ENCODE peak calls at places on chromosomes 12 and 14, in nine cellular contexts. H, G, Y, D, Q, V, W, I and L are unnamed samples. For H3K9me3, the result is how much of the 10 kb centered on the place peaks cover.

GRCh38 chr12:106248849-106249371 is 1.1 kb upstream of the CKAP4 start:
- DNase-seq in H (no peak), G (no peak), Y (peak), D (no peak), Q (no peak), V (peak), W (no peak), I (no peak), L (no peak)

GRCh38 chr14:105026789-105027563 is 6.1 kb upstream of the CDCA4 start:
- DNase-seq in H (no peak), G (no peak), Y (no peak), D (no peak), Q (no peak), V (peak), W (no peak), I (no peak), L (no peak)

GRCh38 chr12:68805592-68806120 is 2.3 kb upstream of the MDM2 start:
- DNase-seq in H (no peak), G (no peak), Y (no peak), D (no peak), Q (no peak), V (peak), W (no peak), I (no peak), L (no peak)

GRCh38 chr12:94460594-94460959 is 910 bp upstream of the CEP83 start:
- DNase-seq in H (no peak), G (no peak), Y (no peak), D (no peak), Q (no peak), V (peak), W (no peak), I (no peak), L (no peak)

GRCh38 chr14:39956372-39956771 is 524.1 kb upstream of the FBXO33 start:
- DNase-seq in H (no peak), G (no peak), Y (no peak), D (no peak), Q (no peak), V (peak), W (no peak), I (no peak), L (no peak)

GRCh38 chr12:75759842-75760260 is 248.4 kb upstream of the KRR1 start:
- DNase-seq in H (no peak), G (no peak), Y (no peak), D (no peak), Q (no peak), V (peak), W (no peak), I (no peak), L (no peak)

GRCh38 chr12:31662176-31662849 is 2.8 kb downstream of the ETFBKMT start:
- DNase-seq in H (no peak), G (no peak), Y (no peak), D (no peak), Q (no peak), V (no peak), W (no peak), I (no peak), L (no peak)

GRCh38 chr12:46082473-46082872 is 92.1 kb upstream of the SCAF11 start:
- DNase-seq in H (no peak), G (no peak), Y (no peak), D (no peak), Q (no peak), V (no peak), W (no peak), I (no peak), L (no peak)

GRCh38 chr14:76812093-76812421 is 625 bp downstream of the ANGEL1 start:
- DNase-seq in H (no peak), G (no peak), Y (no peak), D (no peak), Q (no peak), V (peak), W (no peak), I (no peak), L (no peak)

GRCh38 chr14:101442451-101442850 is 118.8 kb upstream of the DIO3 start:
- DNase-seq in H (no peak), G (no peak), Y (no peak), D (no peak), Q (no peak), V (no peak), W (no peak), I (no peak), L (no peak)

GRCh38 chr12:23767834-23768233 is 181.6 kb downstream of the SOX5 start:
- DNase-seq in H (no peak), G (no peak), Y (no peak), D (no peak), Q (no peak), V (no peak), W (no peak), I (no peak), L (no peak)

GRCh38 chr12:8156416-8156815 is 399 bp upstream of the ZNF705A start:
- DNase-seq in H (no peak), G (no peak), Y (no peak), D (no peak), Q (no peak), V (peak), W (no peak), I (no peak), L (no peak)

GRCh38 chr12:15797818-15798217 is 8.6 kb upstream of the EPS8 start:
- DNase-seq in H (no peak), G (no peak), Y (no peak), D (no peak), Q (no peak), V (peak), W (no peak), I (no peak), L (no peak)

GRCh38 chr12:53543539-53543938 is 36.3 kb upstream of the NPFF start:
- DNase-seq in H (no peak), G (peak), Y (peak), D (peak), Q (peak), V (peak), W (peak), I (peak), L (no peak)

GRCh38 chr14:53355581-53356112 is 202.5 kb upstream of the DDHD1 start:
- DNase-seq in H (peak), G (no peak), Y (no peak), D (no peak), Q (no peak), V (peak), W (no peak), I (no peak), L (no peak)

GRCh38 chr14:91303924-91304229 is 59.4 kb upstream of the GPR68 start:
- DNase-seq in H (no peak), G (no peak), Y (no peak), D (no peak), Q (no peak), V (no peak), W (no peak), I (no peak), L (no peak)

GRCh38 chr12:107490000-107490399 is 195.6 kb upstream of the PWP1 start:
- DNase-seq in H (no peak), G (no peak), Y (no peak), D (no peak), Q (no peak), V (no peak), W (no peak), I (no peak), L (no peak)

GRCh38 chr14:100159865-100160533 is 554 bp upstream of the DEGS2 start:
- DNase-seq in H (no peak), G (no peak), Y (no peak), D (no peak), Q (no peak), V (peak), W (no peak), I (no peak), L (no peak)

GRCh38 chr14:100156776-100157175 is 2.7 kb downstream of the DEGS2 start:
- DNase-seq in H (no peak), G (no peak), Y (no peak), D (no peak), Q (no peak), V (no peak), W (no peak), I (no peak), L (no peak)

GRCh38 chr14:23411563-23412525 is 3.8 kb upstream of the MYH6 start:
- DNase-seq in H (no peak), G (no peak), Y (no peak), D (no peak), Q (no peak), V (no peak), W (no peak), I (no peak), L (no peak)

DNA sequence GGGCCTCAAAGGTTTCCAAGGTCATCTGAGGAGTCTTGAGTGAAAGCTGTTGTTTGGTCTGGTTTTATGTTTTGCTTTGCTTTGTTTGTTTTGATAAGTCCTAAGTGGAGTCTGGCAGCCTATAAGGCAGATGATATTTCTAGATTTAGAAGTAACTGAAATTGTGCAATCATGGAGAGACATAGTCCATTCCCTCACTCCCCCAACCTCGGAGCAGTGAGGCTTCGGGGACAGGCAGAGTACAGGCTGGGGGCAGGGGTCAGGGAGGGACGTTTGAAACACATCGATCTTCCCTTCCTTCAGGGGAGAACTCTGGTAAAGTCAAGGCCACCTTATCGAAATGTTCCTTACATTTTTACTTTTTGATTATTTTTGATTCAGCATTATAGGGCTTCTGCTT is 42.3 kb downstream of the TTC9 start:
- DNase-seq in H (no peak), G (no peak), Y (no peak), D (no peak), Q (no peak), V (no peak), W (no peak), I (no peak), L (no peak)
- H3K9me3 ChIP-seq in H (under half), G (under half), Y (under half), D (under half), Q (under half), V (under half), W (under half), I (under half), L (under half)

GRCh38 chr14:21768116-21768874 is 94.7 kb upstream of the OR4E1 start:
- DNase-seq in H (no peak), G (no peak), Y (no peak), D (no peak), Q (no peak), V (peak), W (no peak), I (no peak), L (no peak)
- TF ChIP-seq CTCF in H (peak), G (peak), Y (peak), D (no peak), Q (no peak), V (peak), W (no peak), I (no peak), L (no peak)

DNA sequence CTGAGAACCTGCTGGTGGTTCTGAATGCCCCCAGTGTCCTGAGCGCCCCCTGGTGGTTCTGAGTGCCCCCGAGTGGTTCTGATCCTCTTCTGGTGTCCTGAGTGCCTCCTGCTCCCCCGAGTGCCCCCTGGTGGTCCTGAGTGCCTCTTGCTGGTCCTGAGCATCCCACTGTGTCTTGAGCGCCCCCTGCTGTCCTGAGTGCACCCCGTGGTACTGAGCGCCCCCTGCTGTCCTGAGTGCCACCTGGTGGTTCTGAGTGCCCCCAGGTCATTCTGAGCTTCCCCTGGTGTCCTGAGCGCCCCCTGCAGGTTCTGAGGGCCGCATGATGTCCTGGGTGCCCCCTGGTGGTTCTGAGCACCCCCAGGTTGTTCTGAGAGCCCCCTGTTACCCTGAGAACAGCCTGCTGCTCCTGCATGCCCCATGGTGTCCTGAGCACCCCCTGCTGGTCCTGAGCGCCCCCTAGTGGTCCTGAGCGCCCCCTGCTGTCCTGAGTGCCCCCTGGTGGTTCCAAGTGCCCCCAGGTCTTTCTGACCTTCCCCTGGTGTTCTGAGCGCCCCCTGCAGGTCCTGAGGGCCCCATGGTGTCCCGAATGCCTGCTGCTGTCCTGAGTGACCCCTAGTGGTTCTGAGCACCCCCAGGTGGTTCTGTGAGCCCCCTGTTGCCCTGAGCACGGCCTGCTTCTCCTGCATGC is 1165.4 kb downstream of the TMEM121 start:
- DNase-seq in H (no peak), G (peak), Y (peak), D (no peak), Q (peak), V (no peak), W (no peak), I (peak), L (no peak)
- H3K9me3 ChIP-seq in H (half or more), G (under half), Y (under half), D (under half), Q (under half), V (under half), W (under half), I (under half), L (under half)

GRCh38 chr12:52319097-52319496 is 2.1 kb downstream of the KRT83 start:
- DNase-seq in H (no peak), G (no peak), Y (no peak), D (no peak), Q (peak), V (peak), W (no peak), I (no peak), L (no peak)
- TF ChIP-seq CTCF in H (peak), G (no peak), Y (no peak), D (no peak), Q (no peak), V (peak), W (no peak), I (no peak), L (no peak)

GRCh38 chr14:42322486-42323284 is 716.0 kb downstream of the LRFN5 start:
- DNase-seq in H (no peak), G (no peak), Y (no peak), D (no peak), Q (no peak), V (no peak), W (no peak), I (no peak), L (no peak)
- H3K9me3 ChIP-seq in H (under half), G (under half), Y (under half), D (under half), Q (under half), V (under half), W (under half), I (under half), L (under half)

GRCh38 chr14:74501135-74501614 is 7.6 kb downstream of the ISCA2 start:
- DNase-seq in H (peak), G (peak), Y (peak), D (peak), Q (no peak), V (peak), W (peak), I (peak), L (no peak)
- TF ChIP-seq CTCF in H (peak), G (peak), Y (peak), D (peak), Q (peak), V (peak), W (peak), I (peak), L (peak)

GRCh38 chr14:103984196-103984595 is 41.9 kb upstream of the RD3L start:
- DNase-seq in H (no peak), G (no peak), Y (no peak), D (no peak), Q (no peak), V (no peak), W (no peak), I (no peak), L (no peak)
- H3K9me3 ChIP-seq in H (under half), G (under half), Y (under half), D (under half), Q (under half), V (under half), W (under half), I (under half), L (under half)

GRCh38 chr14:37924622-37925021 is 283.1 kb upstream of the SSTR1 start:
- DNase-seq in H (no peak), G (no peak), Y (no peak), D (no peak), Q (no peak), V (no peak), W (no peak), I (no peak), L (no peak)
- TF ChIP-seq CTCF in H (no peak), G (no peak), Y (no peak), D (no peak), Q (no peak), V (no peak), W (no peak), I (no peak), L (no peak)

DNA sequence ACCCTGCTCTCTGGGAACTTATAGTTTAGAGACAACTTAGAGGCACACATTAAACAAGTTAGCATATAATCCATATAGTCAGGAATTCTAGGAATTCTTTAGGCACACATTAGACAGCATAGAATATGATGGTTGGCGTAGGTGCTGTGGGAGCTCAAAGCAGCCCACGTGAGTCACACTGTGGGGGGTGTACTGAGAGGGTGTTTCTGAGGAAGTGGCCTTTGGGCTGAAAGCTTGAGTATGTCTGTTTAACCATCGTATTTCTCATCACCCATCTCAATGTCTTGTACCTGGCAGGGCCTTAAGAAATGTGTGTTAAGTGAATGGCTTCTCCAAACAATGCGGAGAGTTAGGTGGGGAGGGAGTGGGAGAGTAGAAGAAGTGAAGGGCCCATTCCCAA is 67.2 kb downstream of the TMEM30B start:
- DNase-seq in H (no peak), G (no peak), Y (no peak), D (no peak), Q (no peak), V (peak), W (no peak), I (no peak), L (no peak)
- H3K9me3 ChIP-seq in H (under half), G (under half), Y (under half), D (under half), Q (under half), V (under half), W (under half), I (under half), L (under half)